ENCODE peak calls at places on chromosomes 1 and 21, in four cellular contexts. F is hepatic stellate cell, C is HS-5, T is NCI-H510A treated with DMSO at 0.1 percent for 48 hours. G is an unnamed sample.
A peak's percentile ranks its signal among the peaks of the same experiment; 100 is the strongest.

GRCh38 chr1:202002447-202002846 is 7.9 kb upstream of the ELF3 start:
- DNase-seq in T (no peak), C (no peak), F (no peak), G (no peak)

GRCh38 chr1:209404577-209404976 is 178.9 kb upstream of the CAMK1G start:
- DNase-seq in T (no peak), F (no peak), C (no peak), G (no peak)

GRCh38 chr1:204065986-204066300 is 7.0 kb upstream of the SOX13 start:
- DNase-seq in F (no peak), C (no peak), T (no peak), G (no peak)

GRCh38 chr1:21313886-21314796 is 23.9 kb upstream of the ECE1 start:
- DNase-seq in C (no peak), T (no peak), F (no peak), G (no peak)

GRCh38 chr1:59805564-59805963 is 9.2 kb upstream of the HOOK1 start:
- DNase-seq in T (no peak), C (no peak), F (no peak), G (no peak)

GRCh38 chr1:40389871-40390560 is 16.5 kb downstream of the SMAP2 start:
- DNase-seq in T (no peak), F (no peak), C (peak; percentile 37), G (no peak)

GRCh38 chr1:5822726-5823125 is 169.5 kb downstream of the NPHP4 start:
- DNase-seq in C (no peak), T (no peak), F (no peak), G (no peak)

GRCh38 chr1:64920936-64921589 is 45.3 kb downstream of the JAK1 start:
- DNase-seq in F (no peak), T (no peak), C (peak; percentile 83), G (peak; percentile 46)

GRCh38 chr1:11533790-11534787 is 55.1 kb downstream of the DISP3 start:
- DNase-seq in T (no peak), C (no peak), F (no peak), G (no peak)

GRCh38 chr1:58983159-58983558 is 199.3 kb upstream of the JUN start:
- DNase-seq in C (peak; percentile 35), T (peak; percentile 57), F (no peak), G (no peak)

GRCh38 chr1:6809461-6809860 is 24.2 kb downstream of the CAMTA1 start:
- DNase-seq in C (no peak), T (no peak), F (no peak), G (no peak)

GRCh38 chr1:39969048-39969447 is 14.1 kb downstream of the MFSD2A start:
- DNase-seq in T (no peak), C (no peak), F (no peak), G (no peak)

GRCh38 chr1:197130677-197131304 is 15.7 kb downstream of the ASPM start:
- DNase-seq in T (no peak), C (no peak), F (peak; percentile 11), G (peak; percentile 38)

GRCh38 chr1:42143875-42144274 is 9.3 kb upstream of the GUCA2B start:
- DNase-seq in T (no peak), C (no peak), F (no peak), G (no peak)

GRCh38 chr1:213953816-213954215 is 34.0 kb upstream of the PROX1 start:
- DNase-seq in C (no peak), F (no peak), T (peak; percentile 39), G (no peak)

GRCh38 chr1:177065430-177065829 is 99.1 kb downstream of the ASTN1 start:
- DNase-seq in T (no peak), C (no peak), F (no peak), G (no peak)

GRCh38 chr1:97047412-97047793 is 325.8 kb downstream of the PTBP2 start:
- DNase-seq in C (no peak), F (no peak), T (no peak), G (no peak)

GRCh38 chr1:46757256-46757955 is 38.5 kb upstream of the EFCAB14 start:
- DNase-seq in C (no peak), F (no peak), T (peak; percentile 94), G (no peak)

GRCh38 chr1:246404078-246404477 is 103.0 kb downstream of the SMYD3 start:
- DNase-seq in T (no peak), C (no peak), F (no peak), G (no peak)

GRCh38 chr1:167263784-167264464 is 43.2 kb downstream of the POU2F1 start:
- DNase-seq in F (no peak), C (no peak), T (no peak), G (no peak)

GRCh38 chr1:227947678-227948492 is at the start of gene WNT9A:
- DNase-seq in C (no peak), F (peak; percentile 45), T (peak; percentile 62), G (no peak)

GRCh38 chr1:43510621-43511020 is 20.1 kb upstream of the PTPRF start:
- DNase-seq in C (no peak), F (no peak), T (no peak), G (no peak)

GRCh38 chr1:39898648-39899603 is 2.8 kb downstream of the MYCL start:
- DNase-seq in F (peak; percentile 76), T (peak; percentile 100), C (no peak), G (peak; percentile 73)

GRCh38 chr1:221602866-221603265 is 139.0 kb downstream of the DUSP10 start:
- DNase-seq in T (no peak), F (no peak), C (peak; percentile 5), G (no peak)

GRCh38 chr21:44965251-44966022 is 25.6 kb downstream of the SLX9 start:
- DNase-seq in C (no peak), F (no peak), T (no peak), G (peak; percentile 90)

GRCh38 chr1:163085041-163085903 is 16.1 kb downstream of the RGS4 start:
- DNase-seq in F (no peak), C (no peak), T (no peak), G (no peak)

GRCh38 chr1:155801149-155801548 is 55.9 kb downstream of the GON4L start:
- DNase-seq in T (no peak), F (peak; percentile 29), C (peak; percentile 69), G (no peak)

GRCh38 chr1:240909701-240910457 is 297.9 kb upstream of the GREM2 start:
- DNase-seq in C (no peak), F (no peak), T (no peak), G (no peak)

GRCh38 chr1:21673277-21673780 is 4.2 kb upstream of the RAP1GAP start:
- DNase-seq in T (peak; percentile 26), F (peak; percentile 38), C (no peak), G (peak; percentile 28)

GRCh38 chr1:233364695-233365539 is 37.4 kb downstream of the MAP3K21 start:
- DNase-seq in T (peak; percentile 53), C (no peak), F (peak; percentile 9), G (no peak)

GRCh38 chr21:41508415-41509205 is 652 bp upstream of the TMPRSS2 start:
- DNase-seq in F (no peak), T (no peak), C (no peak), G (no peak)

GRCh38 chr1:197572169-197572568 is 203.1 kb downstream of the DENND1B start:
- DNase-seq in F (no peak), T (no peak), C (no peak), G (no peak)

GRCh38 chr1:156804026-156804425 is 12.6 kb downstream of the SH2D2A start:
- DNase-seq in T (no peak), F (no peak), C (no peak), G (no peak)

GRCh38 chr1:17053071-17053684 is 654 bp downstream of the SDHB start:
- DNase-seq in T (no peak), F (no peak), C (no peak), G (no peak)

GRCh38 chr1:38336308-38336707 is 289.7 kb upstream of the POU3F1 start:
- DNase-seq in F (no peak), T (no peak), C (no peak), G (no peak)

GRCh38 chr1:35264861-35265260 is 3.6 kb upstream of the ZMYM4 start:
- DNase-seq in F (peak; percentile 21), T (no peak), C (no peak), G (peak; percentile 11)

GRCh38 chr21:41360072-41360821 is 1.6 kb upstream of the MX2 start:
- DNase-seq in C (no peak), F (no peak), T (peak; percentile 86), G (no peak)